ENCODE peak calls at places on chromosome 13, in five cellular contexts. D, Q, Z, V and S are unnamed samples.

GRCh38 chr13:72255908-72256307 is 388.9 kb upstream of the DACH1 start:
- DNase-seq in D (no peak), V (no peak), Z (no peak), Q (no peak), S (no peak)

GRCh38 chr13:20127563-20128458 is 33.0 kb downstream of the GJA3 start:
- DNase-seq in Z (peak), Q (peak), V (peak), D (peak), S (no peak)

GRCh38 chr13:97946951-97947588 is 6.4 kb upstream of the IPO5 start:
- DNase-seq in D (peak), Q (no peak), V (no peak), Z (no peak), S (no peak)

GRCh38 chr13:98174321-98174720 is 2.7 kb downstream of the RNF113B start:
- DNase-seq in V (no peak), Q (no peak), D (no peak), Z (no peak), S (no peak)

GRCh38 chr13:29948246-29948645 is 97.8 kb upstream of the UBL3 start:
- DNase-seq in V (no peak), D (no peak), Z (no peak), Q (no peak), S (no peak)

GRCh38 chr13:77267362-77267761 is 59.5 kb downstream of the MYCBP2 start:
- DNase-seq in Q (no peak), V (no peak), Z (no peak), D (peak), S (no peak)

GRCh38 chr13:35448465-35448864 is 28.0 kb downstream of the MAB21L1 start:
- DNase-seq in Q (no peak), D (no peak), V (no peak), Z (no peak), S (no peak)

GRCh38 chr13:25929816-25930215 is 122.0 kb downstream of the SHISA2 start:
- DNase-seq in V (no peak), Z (no peak), Q (no peak), D (no peak), S (no peak)

GRCh38 chr13:41546372-41547252 is 89.3 kb downstream of the RGCC start:
- DNase-seq in Z (no peak), D (peak), Q (no peak), V (no peak), S (no peak)

GRCh38 chr13:27161980-27162379 is 9.6 kb downstream of the USP12 start:
- DNase-seq in V (no peak), Q (no peak), Z (no peak), D (no peak), S (no peak)

GRCh38 chr13:67150608-67151007 is 79.5 kb downstream of the PCDH9 start:
- DNase-seq in V (no peak), D (no peak), Z (no peak), Q (no peak), S (no peak)

GRCh38 chr13:110576070-110576394 is 14.5 kb upstream of the RAB20 start:
- DNase-seq in Q (no peak), V (no peak), Z (no peak), D (no peak), S (no peak)

GRCh38 chr13:97254809-97255208 is 32.7 kb downstream of the MBNL2 start:
- DNase-seq in Z (no peak), V (no peak), D (peak), Q (no peak), S (no peak)

GRCh38 chr13:34914416-34914815 is 27.7 kb upstream of the NBEA start:
- DNase-seq in V (no peak), Q (no peak), Z (no peak), D (no peak), S (no peak)

GRCh38 chr13:110070511-110071120 is 236.3 kb downstream of the COL4A1 start:
- DNase-seq in D (peak), V (no peak), Q (no peak), Z (no peak), S (no peak)

GRCh38 chr13:20801704-20802103 is 27.9 kb upstream of the EEF1AKMT1 start:
- DNase-seq in Z (no peak), D (no peak), Q (no peak), V (no peak), S (no peak)

GRCh38 chr13:91024157-91024792 is 323.2 kb upstream of the MIR17HG start:
- DNase-seq in Q (no peak), D (no peak), V (no peak), Z (no peak), S (no peak)

GRCh38 chr13:39895254-39895653 is 239.8 kb downstream of the COG6 start:
- DNase-seq in Q (no peak), D (no peak), Z (no peak), V (no peak), S (no peak)